ENCODE peak calls at places on chromosome 4, in nine cellular contexts. One of them, this sample, is unnamed.

GRCh38 chr4:7134737-7135388 is 57.5 kb upstream of the SORCS2 start:
- DNase-seq in WTC11: no peak
- DNase-seq in uterus: peak; percentile 81
- DNase-seq in iPS-NIHi11: no peak
- DNase-seq in GM03348: peak; percentile 94
- DNase-seq in GDM1: peak; percentile 22
- DNase-seq in breast epithelium: peak; percentile 64
- DNase-seq in IMR-90: peak; percentile 84
- DNase-seq in iris pigment epithelial cell: peak; percentile 85
- DNase-seq in this sample: peak; percentile 87

GRCh38 chr4:72318771-72319170 is 250.2 kb downstream of the ADAMTS3 start:
- DNase-seq in WTC11: no peak
- DNase-seq in GM03348: peak; percentile 15
- DNase-seq in IMR-90: no peak
- DNase-seq in GDM1: no peak
- DNase-seq in uterus: no peak
- DNase-seq in breast epithelium: no peak
- DNase-seq in iPS-NIHi11: no peak
- DNase-seq in iris pigment epithelial cell: no peak
- DNase-seq in this sample: no peak

GRCh38 chr4:25654031-25654970 is 1.4 kb upstream of the SLC34A2 start:
- DNase-seq in iPS-NIHi11: no peak
- DNase-seq in iris pigment epithelial cell: no peak
- DNase-seq in breast epithelium: peak; percentile 54
- DNase-seq in GM03348: no peak
- DNase-seq in WTC11: peak; percentile 28
- DNase-seq in uterus: no peak
- DNase-seq in IMR-90: no peak
- DNase-seq in GDM1: no peak
- DNase-seq in this sample: no peak

GRCh38 chr4:119626420-119626819 is 2.2 kb downstream of the PDE5A start:
- DNase-seq in iPS-NIHi11: no peak
- DNase-seq in breast epithelium: no peak
- DNase-seq in iris pigment epithelial cell: peak; percentile 33
- DNase-seq in uterus: no peak
- DNase-seq in WTC11: no peak
- DNase-seq in IMR-90: no peak
- DNase-seq in GM03348: no peak
- DNase-seq in GDM1: no peak
- DNase-seq in this sample: no peak

GRCh38 chr4:1981251-1982055 is 27.3 kb downstream of the NELFA start:
- DNase-seq in uterus: no peak
- DNase-seq in GM03348: peak; percentile 49
- DNase-seq in IMR-90: peak; percentile 11
- DNase-seq in GDM1: no peak
- DNase-seq in WTC11: peak; percentile 70
- DNase-seq in iris pigment epithelial cell: peak; percentile 15
- DNase-seq in breast epithelium: no peak
- DNase-seq in iPS-NIHi11: peak; percentile 85
- DNase-seq in this sample: no peak

GRCh38 chr4:153649572-153649991 is 34.5 kb upstream of the TLR2 start:
- DNase-seq in IMR-90: peak; percentile 42
- DNase-seq in iPS-NIHi11: no peak
- DNase-seq in breast epithelium: no peak
- DNase-seq in WTC11: peak; percentile 19
- DNase-seq in iris pigment epithelial cell: peak; percentile 53
- DNase-seq in GDM1: no peak
- DNase-seq in GM03348: no peak
- DNase-seq in uterus: no peak
- DNase-seq in this sample: no peak

GRCh38 chr4:10381146-10381545 is 76.1 kb downstream of the ZNF518B start:
- DNase-seq in iPS-NIHi11: peak; percentile 0
- DNase-seq in iris pigment epithelial cell: no peak
- DNase-seq in breast epithelium: no peak
- DNase-seq in IMR-90: no peak
- DNase-seq in GDM1: no peak
- DNase-seq in WTC11: no peak
- DNase-seq in GM03348: no peak
- DNase-seq in uterus: no peak
- DNase-seq in this sample: no peak

GRCh38 chr4:60822986-60823385 is 377.1 kb upstream of the ADGRL3 start:
- DNase-seq in GM03348: no peak
- DNase-seq in iris pigment epithelial cell: no peak
- DNase-seq in WTC11: no peak
- DNase-seq in GDM1: no peak
- DNase-seq in IMR-90: no peak
- DNase-seq in iPS-NIHi11: no peak
- DNase-seq in uterus: no peak
- DNase-seq in breast epithelium: no peak
- DNase-seq in this sample: no peak

GRCh38 chr4:174380699-174381098 is 97.0 kb downstream of the CEP44 start:
- DNase-seq in GDM1: no peak
- DNase-seq in IMR-90: no peak
- DNase-seq in iPS-NIHi11: no peak
- DNase-seq in uterus: no peak
- DNase-seq in GM03348: no peak
- DNase-seq in breast epithelium: no peak
- DNase-seq in iris pigment epithelial cell: no peak
- DNase-seq in WTC11: no peak
- DNase-seq in this sample: no peak

GRCh38 chr4:4866124-4866832 is 6.8 kb downstream of the MSX1 start:
- DNase-seq in breast epithelium: no peak
- DNase-seq in uterus: no peak
- DNase-seq in iris pigment epithelial cell: no peak
- DNase-seq in GDM1: no peak
- DNase-seq in GM03348: peak; percentile 60
- DNase-seq in iPS-NIHi11: no peak
- DNase-seq in WTC11: no peak
- DNase-seq in IMR-90: no peak
- DNase-seq in this sample: no peak

GRCh38 chr4:74715731-74716435 is 78.4 kb downstream of the BTC start:
- DNase-seq in iPS-NIHi11: no peak
- DNase-seq in GDM1: no peak
- DNase-seq in uterus: no peak
- DNase-seq in iris pigment epithelial cell: no peak
- DNase-seq in WTC11: no peak
- DNase-seq in GM03348: no peak
- DNase-seq in breast epithelium: no peak
- DNase-seq in IMR-90: no peak
- DNase-seq in this sample: no peak

GRCh38 chr4:153834901-153835300 is 46.0 kb upstream of the SFRP2 start:
- DNase-seq in iris pigment epithelial cell: no peak
- DNase-seq in WTC11: no peak
- DNase-seq in GM03348: no peak
- DNase-seq in iPS-NIHi11: no peak
- DNase-seq in GDM1: no peak
- DNase-seq in breast epithelium: no peak
- DNase-seq in IMR-90: no peak
- DNase-seq in uterus: no peak
- DNase-seq in this sample: no peak

GRCh38 chr4:2787230-2788100 is 5.4 kb upstream of the SH3BP2 start:
- DNase-seq in WTC11: peak; percentile 19
- DNase-seq in GM03348: no peak
- DNase-seq in breast epithelium: no peak
- DNase-seq in GDM1: peak; percentile 48
- DNase-seq in iris pigment epithelial cell: no peak
- DNase-seq in uterus: no peak
- DNase-seq in IMR-90: no peak
- DNase-seq in iPS-NIHi11: no peak
- DNase-seq in this sample: peak; percentile 63

GRCh38 chr4:22301253-22301652 is 214.6 kb downstream of the ADGRA3 start:
- DNase-seq in uterus: no peak
- DNase-seq in GM03348: no peak
- DNase-seq in iris pigment epithelial cell: no peak
- DNase-seq in WTC11: no peak
- DNase-seq in IMR-90: no peak
- DNase-seq in breast epithelium: no peak
- DNase-seq in GDM1: no peak
- DNase-seq in iPS-NIHi11: no peak
- DNase-seq in this sample: no peak

This sample was measured in psoas muscle.